ENCODE peak calls at places on chromosome 22, in ten cellular contexts. One of them, this sample, is unnamed.
A peak's percentile ranks its signal among the peaks of the same experiment; 100 is the strongest.

GRCh38 chr22:24087071-24087795 is 76.1 kb downstream of the CABIN1 start:
- DNase-seq in AG04450: no peak
- DNase-seq in foreskin fibroblast: no peak
- DNase-seq in right atrium auricular region: no peak
- DNase-seq in HFF-Myc: no peak
- DNase-seq in OCI-LY7: no peak
- DNase-seq in thoracic aorta: no peak
- DNase-seq in fibroblast of villous mesenchyme: no peak
- DNase-seq in pancreas: no peak
- DNase-seq in ovary: peak; percentile 7
- DNase-seq in this sample: no peak

GRCh38 chr22:37818397-37819099 is 4.6 kb upstream of the GALR3 start:
- DNase-seq in OCI-LY7: peak; percentile 25
- DNase-seq in AG04450: no peak
- DNase-seq in right atrium auricular region: no peak
- DNase-seq in ovary: peak; percentile 77
- DNase-seq in fibroblast of villous mesenchyme: peak; percentile 59
- DNase-seq in pancreas: peak; percentile 90
- DNase-seq in thoracic aorta: no peak
- DNase-seq in HFF-Myc: no peak
- DNase-seq in foreskin fibroblast: peak; percentile 55
- DNase-seq in this sample: peak; percentile 52

GRCh38 chr22:22049684-22050083 is 67.1 kb upstream of the TOP3B start:
- DNase-seq in pancreas: no peak
- DNase-seq in AG04450: no peak
- DNase-seq in ovary: no peak
- DNase-seq in foreskin fibroblast: no peak
- DNase-seq in HFF-Myc: no peak
- DNase-seq in right atrium auricular region: no peak
- DNase-seq in thoracic aorta: no peak
- DNase-seq in fibroblast of villous mesenchyme: no peak
- DNase-seq in OCI-LY7: no peak
- DNase-seq in this sample: no peak

GRCh38 chr22:30044369-30044768 is 35.9 kb upstream of the HORMAD2 start:
- DNase-seq in fibroblast of villous mesenchyme: peak; percentile 76
- DNase-seq in thoracic aorta: no peak
- DNase-seq in AG04450: peak; percentile 78
- DNase-seq in right atrium auricular region: peak; percentile 52
- DNase-seq in HFF-Myc: peak; percentile 27
- DNase-seq in pancreas: no peak
- DNase-seq in foreskin fibroblast: peak; percentile 83
- DNase-seq in ovary: no peak
- DNase-seq in OCI-LY7: no peak
- DNase-seq in this sample: peak; percentile 87

GRCh38 chr22:38243007-38243775 is 29.6 kb downstream of the TMEM184B start:
- DNase-seq in fibroblast of villous mesenchyme: peak; percentile 96
- DNase-seq in OCI-LY7: peak; percentile 23
- DNase-seq in thoracic aorta: no peak
- DNase-seq in right atrium auricular region: no peak
- DNase-seq in HFF-Myc: no peak
- DNase-seq in foreskin fibroblast: no peak
- DNase-seq in ovary: peak; percentile 83
- DNase-seq in AG04450: peak; percentile 45
- DNase-seq in pancreas: no peak
- DNase-seq in this sample: peak; percentile 57

GRCh38 chr22:49426618-49427266 is 400.9 kb downstream of the BRD1 start:
- DNase-seq in right atrium auricular region: no peak
- DNase-seq in ovary: no peak
- DNase-seq in fibroblast of villous mesenchyme: no peak
- DNase-seq in pancreas: no peak
- DNase-seq in thoracic aorta: no peak
- DNase-seq in HFF-Myc: no peak
- DNase-seq in foreskin fibroblast: no peak
- DNase-seq in OCI-LY7: no peak
- DNase-seq in AG04450: no peak
- DNase-seq in this sample: no peak

GRCh38 chr22:22144858-22145257 is 99.7 kb upstream of the VPREB1 start:
- DNase-seq in OCI-LY7: no peak
- DNase-seq in thoracic aorta: no peak
- DNase-seq in fibroblast of villous mesenchyme: no peak
- DNase-seq in ovary: no peak
- DNase-seq in HFF-Myc: no peak
- DNase-seq in pancreas: no peak
- DNase-seq in AG04450: no peak
- DNase-seq in foreskin fibroblast: no peak
- DNase-seq in right atrium auricular region: no peak
- DNase-seq in this sample: no peak

GRCh38 chr22:49576241-49577141 is 251.2 kb downstream of the BRD1 start:
- DNase-seq in AG04450: no peak
- DNase-seq in ovary: peak; percentile 12
- DNase-seq in foreskin fibroblast: no peak
- DNase-seq in right atrium auricular region: no peak
- DNase-seq in pancreas: peak; percentile 43
- DNase-seq in OCI-LY7: no peak
- DNase-seq in HFF-Myc: no peak
- DNase-seq in fibroblast of villous mesenchyme: no peak
- DNase-seq in thoracic aorta: no peak
- DNase-seq in this sample: no peak

GRCh38 chr22:46573781-46574437 is 36.5 kb upstream of the CELSR1 start:
- DNase-seq in ovary: no peak
- DNase-seq in OCI-LY7: no peak
- DNase-seq in HFF-Myc: no peak
- DNase-seq in foreskin fibroblast: no peak
- DNase-seq in pancreas: peak; percentile 80
- DNase-seq in fibroblast of villous mesenchyme: no peak
- DNase-seq in thoracic aorta: no peak
- DNase-seq in right atrium auricular region: no peak
- DNase-seq in AG04450: no peak
- DNase-seq in this sample: no peak

GRCh38 chr22:23784215-23784732 is 2.5 kb upstream of the SMARCB1 start:
- DNase-seq in ovary: no peak
- DNase-seq in AG04450: no peak
- DNase-seq in foreskin fibroblast: no peak
- DNase-seq in fibroblast of villous mesenchyme: no peak
- DNase-seq in pancreas: no peak
- DNase-seq in thoracic aorta: no peak
- DNase-seq in HFF-Myc: no peak
- DNase-seq in OCI-LY7: no peak
- DNase-seq in right atrium auricular region: no peak
- DNase-seq in this sample: no peak

GRCh38 chr22:47943729-47944700 is 1181.6 kb downstream of the TBC1D22A start:
- DNase-seq in foreskin fibroblast: no peak
- DNase-seq in HFF-Myc: no peak
- DNase-seq in fibroblast of villous mesenchyme: no peak
- DNase-seq in AG04450: no peak
- DNase-seq in right atrium auricular region: no peak
- DNase-seq in OCI-LY7: peak; percentile 59
- DNase-seq in pancreas: no peak
- DNase-seq in thoracic aorta: no peak
- DNase-seq in ovary: no peak
- DNase-seq in this sample: no peak

GRCh38 chr22:50733521-50734342 is 4.3 kb upstream of the ACR start:
- DNase-seq in thoracic aorta: no peak
- DNase-seq in AG04450: peak; percentile 26
- DNase-seq in right atrium auricular region: no peak
- DNase-seq in ovary: peak; percentile 27
- DNase-seq in pancreas: no peak
- DNase-seq in fibroblast of villous mesenchyme: peak; percentile 30
- DNase-seq in OCI-LY7: no peak
- DNase-seq in foreskin fibroblast: peak; percentile 60
- DNase-seq in HFF-Myc: no peak
- DNase-seq in this sample: peak; percentile 14

GRCh38 chr22:22348127-22348814 is 103.7 kb downstream of the VPREB1 start:
- DNase-seq in HFF-Myc: no peak
- DNase-seq in fibroblast of villous mesenchyme: no peak
- DNase-seq in AG04450: no peak
- DNase-seq in right atrium auricular region: no peak
- DNase-seq in OCI-LY7: peak; percentile 75
- DNase-seq in ovary: no peak
- DNase-seq in pancreas: no peak
- DNase-seq in foreskin fibroblast: no peak
- DNase-seq in thoracic aorta: no peak
- DNase-seq in this sample: no peak

GRCh38 chr22:45263790-45264269 is 20.9 kb upstream of the UPK3A start:
- DNase-seq in foreskin fibroblast: peak; percentile 81
- DNase-seq in AG04450: peak; percentile 34
- DNase-seq in pancreas: peak; percentile 87
- DNase-seq in OCI-LY7: peak; percentile 65
- DNase-seq in fibroblast of villous mesenchyme: peak; percentile 90
- DNase-seq in right atrium auricular region: peak; percentile 88
- DNase-seq in ovary: peak; percentile 80
- DNase-seq in thoracic aorta: no peak
- DNase-seq in HFF-Myc: peak; percentile 63
- DNase-seq in this sample: peak; percentile 87

GRCh38 chr22:23749747-23750373 is 1.1 kb downstream of the ZNF70 start:
- DNase-seq in OCI-LY7: no peak
- DNase-seq in right atrium auricular region: no peak
- DNase-seq in fibroblast of villous mesenchyme: no peak
- DNase-seq in pancreas: no peak
- DNase-seq in foreskin fibroblast: no peak
- DNase-seq in thoracic aorta: no peak
- DNase-seq in HFF-Myc: no peak
- DNase-seq in ovary: no peak
- DNase-seq in AG04450: no peak
- DNase-seq in this sample: peak; percentile 33

GRCh38 chr22:46027219-46028068 is 50.5 kb upstream of the WNT7B start:
- DNase-seq in right atrium auricular region: no peak
- DNase-seq in OCI-LY7: peak; percentile 22
- DNase-seq in foreskin fibroblast: no peak
- DNase-seq in fibroblast of villous mesenchyme: peak; percentile 27
- DNase-seq in ovary: peak; percentile 90
- DNase-seq in thoracic aorta: no peak
- DNase-seq in pancreas: peak; percentile 91
- DNase-seq in AG04450: no peak
- DNase-seq in HFF-Myc: no peak
- DNase-seq in this sample: no peak

GRCh38 chr22:18001040-18001893 is 23.1 kb downstream of the MICAL3 start:
- DNase-seq in fibroblast of villous mesenchyme: peak; percentile 99
- DNase-seq in ovary: peak; percentile 93
- DNase-seq in thoracic aorta: peak; percentile 65
- DNase-seq in pancreas: peak; percentile 95
- DNase-seq in HFF-Myc: peak; percentile 96
- DNase-seq in AG04450: peak; percentile 97
- DNase-seq in OCI-LY7: peak; percentile 99
- DNase-seq in foreskin fibroblast: peak; percentile 96
- DNase-seq in right atrium auricular region: peak; percentile 94
- DNase-seq in this sample: peak; percentile 99
- TF ChIP-seq CTCF in fibroblast of villous mesenchyme: peak; percentile 42
- TF ChIP-seq CTCF in ovary: peak; percentile 52
- TF ChIP-seq CTCF in thoracic aorta: peak; percentile 28
- TF ChIP-seq CTCF in pancreas: peak; percentile 25
- TF ChIP-seq CTCF in HFF-Myc: peak; percentile 23
- TF ChIP-seq CTCF in AG04450: peak; percentile 44
- TF ChIP-seq CTCF in OCI-LY7: peak; percentile 73
- TF ChIP-seq CTCF in foreskin fibroblast: peak; percentile 26
- TF ChIP-seq CTCF in right atrium auricular region: peak; percentile 71
- TF ChIP-seq CTCF in this sample: no peak

DNA sequence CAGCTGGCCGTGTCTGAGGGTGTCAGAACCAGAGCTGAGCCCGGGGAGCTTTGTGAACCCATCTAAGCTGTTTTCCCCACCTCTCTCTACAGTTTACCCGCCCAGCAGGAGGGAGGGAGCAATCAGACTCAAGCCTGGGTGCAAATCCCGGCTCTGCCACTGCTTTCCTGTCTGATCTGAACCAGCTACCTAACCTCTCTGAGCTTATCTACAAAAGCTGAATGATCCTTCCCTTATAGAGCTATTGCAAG is 252 bp downstream of the APOL2 start:
- DNase-seq in ovary: no peak
- DNase-seq in AG04450: no peak
- DNase-seq in right atrium auricular region: no peak
- DNase-seq in foreskin fibroblast: no peak
- DNase-seq in thoracic aorta: no peak
- DNase-seq in OCI-LY7: no peak
- DNase-seq in fibroblast of villous mesenchyme: no peak
- DNase-seq in HFF-Myc: no peak
- DNase-seq in pancreas: no peak
- DNase-seq in this sample: no peak
- H3K4me3 ChIP-seq in ovary: peak overlapping the region; percentile 48
- H3K4me3 ChIP-seq in AG04450: peak overlapping the region; percentile 75
- H3K4me3 ChIP-seq in right atrium auricular region: peak overlapping the region; percentile 55
- H3K4me3 ChIP-seq in foreskin fibroblast: peak overlapping the region; percentile 79
- H3K4me3 ChIP-seq in thoracic aorta: peak overlapping the region; percentile 78
- H3K4me3 ChIP-seq in OCI-LY7: peak overlapping the region; percentile 76
- H3K4me3 ChIP-seq in fibroblast of villous mesenchyme: peak overlapping the region; percentile 84
- H3K4me3 ChIP-seq in HFF-Myc: peak overlapping the region; percentile 74
- H3K4me3 ChIP-seq in pancreas: peak overlapping the region; percentile 55
- H3K4me3 ChIP-seq in this sample: peak overlapping the region; percentile 65

GRCh38 chr22:19554834-19555404 is 30.7 kb upstream of the CLDN5 start:
- DNase-seq in OCI-LY7: no peak
- DNase-seq in ovary: no peak
- DNase-seq in HFF-Myc: no peak
- DNase-seq in fibroblast of villous mesenchyme: peak; percentile 29
- DNase-seq in AG04450: no peak
- DNase-seq in right atrium auricular region: no peak
- DNase-seq in thoracic aorta: no peak
- DNase-seq in pancreas: no peak
- DNase-seq in foreskin fibroblast: no peak
- DNase-seq in this sample: peak; percentile 25
- TF ChIP-seq CTCF in OCI-LY7: no peak
- TF ChIP-seq CTCF in ovary: no peak
- TF ChIP-seq CTCF in HFF-Myc: peak; percentile 14
- TF ChIP-seq CTCF in fibroblast of villous mesenchyme: peak; percentile 31
- TF ChIP-seq CTCF in AG04450: peak; percentile 36
- TF ChIP-seq CTCF in right atrium auricular region: no peak
- TF ChIP-seq CTCF in thoracic aorta: no peak
- TF ChIP-seq CTCF in pancreas: no peak
- TF ChIP-seq CTCF in foreskin fibroblast: peak; percentile 22
- TF ChIP-seq CTCF in this sample: peak; percentile 26

DNA sequence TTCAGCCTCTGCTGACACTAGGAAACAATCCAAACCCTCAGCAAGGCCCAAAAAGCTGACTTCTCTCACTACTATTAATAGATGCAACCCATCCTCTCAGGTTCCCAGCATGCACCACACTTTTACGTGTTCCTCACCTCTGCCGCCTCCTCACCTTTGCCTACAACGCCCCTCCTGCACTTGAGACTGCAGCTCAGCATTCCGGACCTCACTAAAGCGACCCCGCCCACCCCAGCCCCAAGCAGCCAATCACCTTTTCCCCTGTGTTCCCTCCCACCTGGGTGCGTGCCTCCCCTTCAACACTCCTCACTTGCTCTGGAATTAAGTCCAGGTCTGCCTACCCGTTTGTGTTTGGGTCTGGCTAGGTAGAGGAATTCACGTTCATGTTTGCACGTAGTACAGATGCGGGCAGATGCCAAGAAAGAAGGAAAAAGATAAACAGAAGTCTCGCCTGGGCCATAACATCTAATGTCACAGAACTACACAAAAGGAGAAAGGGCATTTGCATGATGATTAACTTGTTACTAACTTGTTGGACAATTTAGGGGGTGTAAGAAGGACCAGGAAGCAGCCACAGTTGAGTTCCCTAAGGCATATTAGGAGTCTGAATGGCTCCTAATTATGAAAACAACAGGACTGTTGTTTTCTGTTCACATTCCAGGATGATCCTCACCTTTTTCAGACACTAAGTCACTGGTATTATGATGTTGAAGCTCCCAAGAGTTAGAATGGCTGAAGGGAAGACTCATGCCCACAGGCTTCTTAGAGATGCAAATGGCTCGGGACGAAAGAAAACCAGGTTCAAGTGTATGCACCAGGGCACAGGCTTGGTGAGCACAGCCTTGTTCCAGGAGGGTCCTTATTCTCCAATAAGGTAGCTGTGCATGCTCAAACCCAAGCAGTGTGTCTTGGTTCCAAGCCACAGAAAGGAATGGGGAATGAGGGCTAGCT is 102.2 kb downstream of the MICAL3 start:
- DNase-seq in thoracic aorta: no peak
- DNase-seq in pancreas: no peak
- DNase-seq in ovary: peak; percentile 39
- DNase-seq in foreskin fibroblast: no peak
- DNase-seq in HFF-Myc: no peak
- DNase-seq in OCI-LY7: no peak
- DNase-seq in right atrium auricular region: no peak
- DNase-seq in AG04450: no peak
- DNase-seq in fibroblast of villous mesenchyme: no peak
- DNase-seq in this sample: no peak
- H3K4me3 ChIP-seq in thoracic aorta: no peak overlapping the region
- H3K4me3 ChIP-seq in pancreas: no peak overlapping the region
- H3K4me3 ChIP-seq in ovary: no peak overlapping the region
- H3K4me3 ChIP-seq in foreskin fibroblast: no peak overlapping the region
- H3K4me3 ChIP-seq in HFF-Myc: no peak overlapping the region
- H3K4me3 ChIP-seq in OCI-LY7: no peak overlapping the region
- H3K4me3 ChIP-seq in right atrium auricular region: no peak overlapping the region
- H3K4me3 ChIP-seq in AG04450: no peak overlapping the region
- H3K4me3 ChIP-seq in fibroblast of villous mesenchyme: no peak overlapping the region
- H3K4me3 ChIP-seq in this sample: no peak overlapping the region

This sample was measured in fibroblast of pulmonary artery.